ENCODE peak calls at places on chromosomes 16 and 17, in nine cellular contexts. One of them, this sample, is unnamed.

GRCh38 chr17:42853004-42853403 is 2.0 kb downstream of the AOC3 start:
- DNase-seq in colonic mucosa: no peak
- DNase-seq in Caki2: no peak
- DNase-seq in NCI-H1417: no peak
- DNase-seq in SHP77 treated with DMSO at 0.1 percent for 48 hours: no peak
- DNase-seq in activated T-cell treated with anti-CD3 and anti-CD28 coated beads, Interleukin-2, amount 50 U/mL, for 72 hours: no peak
- DNase-seq in nucleus accumbens: no peak
- DNase-seq in NCI-H82: no peak
- DNase-seq in NCI-H1092: no peak
- DNase-seq in this sample: no peak

GRCh38 chr16:80912651-80913050 is 94.0 kb downstream of the CMC2 start:
- DNase-seq in colonic mucosa: no peak
- DNase-seq in Caki2: no peak
- DNase-seq in NCI-H1417: no peak
- DNase-seq in SHP77 treated with DMSO at 0.1 percent for 48 hours: no peak
- DNase-seq in activated T-cell treated with anti-CD3 and anti-CD28 coated beads, Interleukin-2, amount 50 U/mL, for 72 hours: no peak
- DNase-seq in nucleus accumbens: no peak
- DNase-seq in NCI-H82: no peak
- DNase-seq in NCI-H1092: no peak
- DNase-seq in this sample: no peak

GRCh38 chr16:59573528-59574271 is 839.6 kb upstream of the GOT2 start:
- DNase-seq in colonic mucosa: no peak
- DNase-seq in Caki2: no peak
- DNase-seq in NCI-H1417: no peak
- DNase-seq in SHP77 treated with DMSO at 0.1 percent for 48 hours: no peak
- DNase-seq in activated T-cell treated with anti-CD3 and anti-CD28 coated beads, Interleukin-2, amount 50 U/mL, for 72 hours: no peak
- DNase-seq in nucleus accumbens: no peak
- DNase-seq in NCI-H82: no peak
- DNase-seq in NCI-H1092: no peak
- DNase-seq in this sample: no peak

GRCh38 chr17:41580651-41581365 is 5.9 kb downstream of the KRT14 start:
- DNase-seq in colonic mucosa: no peak
- DNase-seq in Caki2: no peak
- DNase-seq in NCI-H1417: no peak
- DNase-seq in SHP77 treated with DMSO at 0.1 percent for 48 hours: no peak
- DNase-seq in activated T-cell treated with anti-CD3 and anti-CD28 coated beads, Interleukin-2, amount 50 U/mL, for 72 hours: no peak
- DNase-seq in nucleus accumbens: no peak
- DNase-seq in NCI-H82: no peak
- DNase-seq in NCI-H1092: no peak
- DNase-seq in this sample: no peak

GRCh38 chr16:588639-588888 is 1.3 kb upstream of the RAB40C start:
- DNase-seq in colonic mucosa: no peak
- DNase-seq in Caki2: peak
- DNase-seq in NCI-H1417: peak
- DNase-seq in SHP77 treated with DMSO at 0.1 percent for 48 hours: no peak
- DNase-seq in activated T-cell treated with anti-CD3 and anti-CD28 coated beads, Interleukin-2, amount 50 U/mL, for 72 hours: peak
- DNase-seq in nucleus accumbens: no peak
- DNase-seq in NCI-H82: peak
- DNase-seq in NCI-H1092: peak
- DNase-seq in this sample: no peak

GRCh38 chr17:8488931-8489330 is 53.2 kb downstream of the NDEL1 start:
- DNase-seq in colonic mucosa: no peak
- DNase-seq in Caki2: no peak
- DNase-seq in NCI-H1417: no peak
- DNase-seq in SHP77 treated with DMSO at 0.1 percent for 48 hours: no peak
- DNase-seq in activated T-cell treated with anti-CD3 and anti-CD28 coated beads, Interleukin-2, amount 50 U/mL, for 72 hours: no peak
- DNase-seq in nucleus accumbens: no peak
- DNase-seq in NCI-H82: no peak
- DNase-seq in NCI-H1092: no peak
- DNase-seq in this sample: no peak

GRCh38 chr16:84599528-84600202 is 18.2 kb downstream of the COTL1 start:
- DNase-seq in colonic mucosa: peak
- DNase-seq in Caki2: no peak
- DNase-seq in NCI-H1417: peak
- DNase-seq in SHP77 treated with DMSO at 0.1 percent for 48 hours: no peak
- DNase-seq in activated T-cell treated with anti-CD3 and anti-CD28 coated beads, Interleukin-2, amount 50 U/mL, for 72 hours: peak
- DNase-seq in nucleus accumbens: peak
- DNase-seq in NCI-H82: peak
- DNase-seq in NCI-H1092: peak
- DNase-seq in this sample: peak

GRCh38 chr17:56595831-56596740 is 2.6 kb downstream of the NOG start:
- DNase-seq in colonic mucosa: no peak
- DNase-seq in Caki2: no peak
- DNase-seq in NCI-H1417: no peak
- DNase-seq in SHP77 treated with DMSO at 0.1 percent for 48 hours: no peak
- DNase-seq in activated T-cell treated with anti-CD3 and anti-CD28 coated beads, Interleukin-2, amount 50 U/mL, for 72 hours: peak
- DNase-seq in nucleus accumbens: no peak
- DNase-seq in NCI-H82: peak
- DNase-seq in NCI-H1092: peak
- DNase-seq in this sample: peak

GRCh38 chr17:65742433-65743312 is 181.2 kb upstream of the AXIN2 start:
- DNase-seq in colonic mucosa: no peak
- DNase-seq in Caki2: no peak
- DNase-seq in NCI-H1417: peak
- DNase-seq in SHP77 treated with DMSO at 0.1 percent for 48 hours: no peak
- DNase-seq in activated T-cell treated with anti-CD3 and anti-CD28 coated beads, Interleukin-2, amount 50 U/mL, for 72 hours: no peak
- DNase-seq in nucleus accumbens: no peak
- DNase-seq in NCI-H82: peak
- DNase-seq in NCI-H1092: no peak
- DNase-seq in this sample: peak